ENCODE peak calls at places on chromosomes 4 and X, in nine cellular contexts. N is stimulated activated naive CD8-positive, alpha-beta T cell treated with anti-CD3 and anti-CD28 coated beads, Interleukin-15, Interleukin-2, amounts not matched to agents 100 U/mL and 50 U/mL, for 24 hours; M is naive B cell; V is HCT116; H is right lobe of liver; A is left lung; K is naive thymus-derived CD8-positive, alpha-beta T cell; T is left colon; S is mucosa of descending colon. X is an unnamed sample.

GRCh38 chr4:78764498-78764961 is 11.6 kb upstream of the BMP2K start:
- ATAC-seq in N (no peak), M (no peak), V (no peak), H (no peak), A (no peak), K (no peak), T (no peak), S (no peak), X (no peak)

GRCh38 chr4:137307806-137308205 is 224.5 kb downstream of the PCDH18 start:
- ATAC-seq in N (no peak), M (no peak), V (no peak), H (no peak), A (no peak), K (no peak), T (no peak), S (no peak), X (no peak)

GRCh38 chr4:183773790-183774189 is 114.7 kb downstream of the TRAPPC11 start:
- ATAC-seq in N (no peak), M (no peak), V (no peak), H (no peak), A (no peak), K (no peak), T (no peak), S (no peak), X (no peak)

GRCh38 chrX:123085311-123085940 is 98.7 kb upstream of the GRIA3 start:
- ATAC-seq in N (no peak), M (no peak), V (no peak), H (no peak), A (peak; percentile 79), K (no peak), T (no peak), S (no peak), X (no peak)

GRCh38 chr4:180652533-180652932 is 1590.7 kb upstream of the TENM3 start:
- ATAC-seq in N (no peak), M (no peak), V (no peak), H (no peak), A (no peak), K (no peak), T (no peak), S (no peak), X (no peak)

GRCh38 chr4:124044867-124045266 is 648.3 kb downstream of the SPRY1 start:
- ATAC-seq in N (no peak), M (no peak), V (peak; percentile 32), H (no peak), A (no peak), K (no peak), T (no peak), S (no peak), X (no peak)

GRCh38 chr4:39900966-39901365 is 76.7 kb downstream of the PDS5A start:
- ATAC-seq in N (no peak), M (no peak), V (no peak), H (no peak), A (no peak), K (no peak), T (no peak), S (no peak), X (no peak)

GRCh38 chr4:80387390-80388283 is 52.1 kb downstream of the CFAP299 start:
- ATAC-seq in N (no peak), M (no peak), V (no peak), H (no peak), A (no peak), K (no peak), T (no peak), S (peak; percentile 12), X (no peak)

GRCh38 chr4:3879681-3880594 is 113.8 kb downstream of the ADRA2C start:
- ATAC-seq in N (peak; percentile 28), M (peak; percentile 81), V (peak; percentile 23), H (peak; percentile 15), A (peak; percentile 14), K (peak; percentile 71), T (no peak), S (peak; percentile 35), X (peak; percentile 18)

GRCh38 chrX:93637591-93637990 is 35.8 kb downstream of the NAP1L3 start:
- ATAC-seq in N (no peak), M (no peak), V (no peak), H (no peak), A (no peak), K (no peak), T (no peak), S (no peak), X (no peak)

GRCh38 chr4:38449506-38450174 is 214.4 kb upstream of the KLF3 start:
- ATAC-seq in N (no peak), M (no peak), V (peak; percentile 58), H (peak; percentile 73), A (peak; percentile 53), K (no peak), T (peak; percentile 46), S (peak; percentile 57), X (no peak)

GRCh38 chr4:26802790-26803189 is 57.9 kb upstream of the STIM2 start:
- ATAC-seq in N (no peak), M (no peak), V (no peak), H (no peak), A (no peak), K (no peak), T (no peak), S (no peak), X (no peak)

GRCh38 chr4:35725131-35725530 is 519.2 kb downstream of the ARAP2 start:
- ATAC-seq in N (no peak), M (no peak), V (no peak), H (peak; percentile 38), A (no peak), K (no peak), T (no peak), S (no peak), X (no peak)

GRCh38 chr4:55247521-55247920 is 98.5 kb upstream of the SRD5A3 start:
- ATAC-seq in N (no peak), M (no peak), V (no peak), H (no peak), A (no peak), K (no peak), T (no peak), S (no peak), X (no peak)

X was measured in activated T-helper 17 cell treated with anti-CD3 and anti-CD28 coated beads, Interleukin-2, amount 50 U/mL, for 72 hours.